ENCODE peak calls at places on chromosome 21, in eight cellular contexts. One of them, this sample, is unnamed.

GRCh38 chr21:27476696-27477095 is 509.8 kb upstream of the ADAMTS5 start:
- DNase-seq in effector memory CD8-positive, alpha-beta T cell: no peak
- DNase-seq in CD8-positive, alpha-beta memory T cell: no peak
- DNase-seq in NCI-H1694: no peak
- DNase-seq in cardiac muscle cell: no peak
- DNase-seq in body of pancreas: no peak
- DNase-seq in activated naive CD4-positive, alpha-beta T cell treated with Interleukin-2 at 50 U/mL for 16 hours: no peak
- DNase-seq in hypothalamus: no peak
- DNase-seq in this sample: no peak

GRCh38 chr21:44519346-44520325 is 20.4 kb downstream of the KRTAP10-1 start:
- DNase-seq in cardiac muscle cell: no peak
- DNase-seq in hypothalamus: no peak
- DNase-seq in body of pancreas: no peak
- DNase-seq in CD8-positive, alpha-beta memory T cell: no peak
- DNase-seq in effector memory CD8-positive, alpha-beta T cell: no peak
- DNase-seq in activated naive CD4-positive, alpha-beta T cell treated with Interleukin-2 at 50 U/mL for 16 hours: no peak
- DNase-seq in NCI-H1694: no peak
- DNase-seq in this sample: no peak

GRCh38 chr21:17679002-17679600 is 66.4 kb upstream of the BTG3 start:
- DNase-seq in body of pancreas: no peak
- DNase-seq in NCI-H1694: peak; percentile 75
- DNase-seq in hypothalamus: no peak
- DNase-seq in activated naive CD4-positive, alpha-beta T cell treated with Interleukin-2 at 50 U/mL for 16 hours: no peak
- DNase-seq in CD8-positive, alpha-beta memory T cell: peak; percentile 58
- DNase-seq in effector memory CD8-positive, alpha-beta T cell: peak; percentile 34
- DNase-seq in cardiac muscle cell: peak; percentile 75
- DNase-seq in this sample: no peak

GRCh38 chr21:42102063-42102462 is 30.9 kb downstream of the UMODL1 start:
- DNase-seq in activated naive CD4-positive, alpha-beta T cell treated with Interleukin-2 at 50 U/mL for 16 hours: no peak
- DNase-seq in cardiac muscle cell: no peak
- DNase-seq in effector memory CD8-positive, alpha-beta T cell: no peak
- DNase-seq in CD8-positive, alpha-beta memory T cell: no peak
- DNase-seq in hypothalamus: no peak
- DNase-seq in body of pancreas: no peak
- DNase-seq in NCI-H1694: no peak
- DNase-seq in this sample: no peak

GRCh38 chr21:29105218-29105617 is 25.2 kb upstream of the MAP3K7CL start:
- DNase-seq in activated naive CD4-positive, alpha-beta T cell treated with Interleukin-2 at 50 U/mL for 16 hours: no peak
- DNase-seq in NCI-H1694: no peak
- DNase-seq in effector memory CD8-positive, alpha-beta T cell: no peak
- DNase-seq in CD8-positive, alpha-beta memory T cell: no peak
- DNase-seq in hypothalamus: no peak
- DNase-seq in body of pancreas: no peak
- DNase-seq in cardiac muscle cell: no peak
- DNase-seq in this sample: no peak

GRCh38 chr21:25938673-25939395 is 204.1 kb downstream of the GABPA start:
- DNase-seq in NCI-H1694: peak; percentile 59
- DNase-seq in body of pancreas: no peak
- DNase-seq in effector memory CD8-positive, alpha-beta T cell: no peak
- DNase-seq in CD8-positive, alpha-beta memory T cell: no peak
- DNase-seq in cardiac muscle cell: peak; percentile 21
- DNase-seq in activated naive CD4-positive, alpha-beta T cell treated with Interleukin-2 at 50 U/mL for 16 hours: no peak
- DNase-seq in hypothalamus: no peak
- DNase-seq in this sample: no peak

GRCh38 chr21:34693192-34693810 is 24.5 kb downstream of the CLIC6 start:
- DNase-seq in body of pancreas: peak; percentile 49
- DNase-seq in NCI-H1694: peak; percentile 66
- DNase-seq in effector memory CD8-positive, alpha-beta T cell: peak; percentile 36
- DNase-seq in hypothalamus: no peak
- DNase-seq in CD8-positive, alpha-beta memory T cell: peak; percentile 52
- DNase-seq in cardiac muscle cell: peak; percentile 69
- DNase-seq in activated naive CD4-positive, alpha-beta T cell treated with Interleukin-2 at 50 U/mL for 16 hours: peak; percentile 33
- DNase-seq in this sample: peak; percentile 54

GRCh38 chr21:38661296-38662223 is 144.2 kb upstream of the ETS2 start:
- DNase-seq in body of pancreas: no peak
- DNase-seq in hypothalamus: no peak
- DNase-seq in NCI-H1694: no peak
- DNase-seq in activated naive CD4-positive, alpha-beta T cell treated with Interleukin-2 at 50 U/mL for 16 hours: no peak
- DNase-seq in effector memory CD8-positive, alpha-beta T cell: no peak
- DNase-seq in CD8-positive, alpha-beta memory T cell: no peak
- DNase-seq in cardiac muscle cell: peak; percentile 42
- DNase-seq in this sample: peak; percentile 14

GRCh38 chr21:15495965-15496364 is 233.8 kb upstream of the USP25 start:
- DNase-seq in activated naive CD4-positive, alpha-beta T cell treated with Interleukin-2 at 50 U/mL for 16 hours: no peak
- DNase-seq in NCI-H1694: no peak
- DNase-seq in effector memory CD8-positive, alpha-beta T cell: no peak
- DNase-seq in body of pancreas: no peak
- DNase-seq in CD8-positive, alpha-beta memory T cell: no peak
- DNase-seq in cardiac muscle cell: no peak
- DNase-seq in hypothalamus: no peak
- DNase-seq in this sample: no peak

GRCh38 chr21:32336711-32337110 is 38.1 kb downstream of the MRAP start:
- DNase-seq in effector memory CD8-positive, alpha-beta T cell: no peak
- DNase-seq in CD8-positive, alpha-beta memory T cell: no peak
- DNase-seq in hypothalamus: peak; percentile 30
- DNase-seq in activated naive CD4-positive, alpha-beta T cell treated with Interleukin-2 at 50 U/mL for 16 hours: no peak
- DNase-seq in NCI-H1694: peak; percentile 88
- DNase-seq in cardiac muscle cell: no peak
- DNase-seq in body of pancreas: no peak
- DNase-seq in this sample: no peak